ENCODE peak calls at places on chromosomes 6 and 20, in ten cellular contexts. C is brain microvascular endothelial cell; O is mammary epithelial cell; Q is stomach; U is CD8-positive, alpha-beta memory T cell; R is breast epithelium; X is dorsolateral prefrontal cortex; J is tibial artery; V is PC-9; G is A673. B is an unnamed sample.

GRCh38 chr6:139406577-139407343 is 32.3 kb upstream of the CITED2 start:
- DNase-seq in C (no peak), O (no peak), Q (no peak), U (no peak), R (no peak), X (no peak), J (no peak), V (peak), G (no peak), B (no peak)

GRCh38 chr6:157879873-157880254 is 56.8 kb downstream of the SNX9 start:
- DNase-seq in C (no peak), O (no peak), Q (no peak), U (no peak), R (no peak), X (no peak), J (no peak), V (no peak), G (no peak), B (no peak)

GRCh38 chr6:1503811-1504210 is 105.9 kb upstream of the FOXC1 start:
- DNase-seq in C (no peak), O (no peak), Q (no peak), U (no peak), R (no peak), X (no peak), J (no peak), V (no peak), G (no peak), B (no peak)

GRCh38 chr6:83815631-83816030 is 37.5 kb upstream of the RIPPLY2 start:
- DNase-seq in C (peak), O (peak), Q (no peak), U (no peak), R (no peak), X (no peak), J (no peak), V (peak), G (peak), B (no peak)

GRCh38 chr20:3010985-3011723 is 32.3 kb upstream of the GNRH2 start:
- DNase-seq in C (peak), O (peak), Q (no peak), U (no peak), R (no peak), X (no peak), J (no peak), V (no peak), G (no peak), B (no peak)

GRCh38 chr6:156434795-156435190 is 342.4 kb upstream of the ARID1B start:
- DNase-seq in C (no peak), O (no peak), Q (no peak), U (no peak), R (no peak), X (no peak), J (no peak), V (no peak), G (no peak), B (no peak)

GRCh38 chr6:8881663-8882062 is 446.3 kb upstream of the SLC35B3 start:
- DNase-seq in C (no peak), O (no peak), Q (no peak), U (no peak), R (no peak), X (no peak), J (no peak), V (no peak), G (no peak), B (no peak)

GRCh38 chr6:14086701-14087100 is 30.9 kb upstream of the CD83 start:
- DNase-seq in C (no peak), O (no peak), Q (no peak), U (no peak), R (no peak), X (no peak), J (no peak), V (no peak), G (no peak), B (no peak)

GRCh38 chr20:44431502-44432234 is 44.0 kb upstream of the TTPAL start:
- DNase-seq in C (no peak), O (no peak), Q (no peak), U (no peak), R (no peak), X (no peak), J (no peak), V (no peak), G (no peak), B (no peak)

GRCh38 chr6:18457065-18457817 is 70.1 kb downstream of the RNF144B start:
- DNase-seq in C (peak), O (peak), Q (no peak), U (no peak), R (no peak), X (no peak), J (no peak), V (no peak), G (no peak), B (no peak)

GRCh38 chr20:51750037-51750769 is 18.0 kb downstream of the ATP9A start:
- DNase-seq in C (peak), O (peak), Q (peak), U (no peak), R (peak), X (peak), J (peak), V (peak), G (no peak), B (no peak)

GRCh38 chr20:63775096-63775978 is 35.8 kb downstream of the SLC2A4RG start:
- DNase-seq in C (peak), O (no peak), Q (no peak), U (peak), R (no peak), X (peak), J (no peak), V (no peak), G (peak), B (peak)

GRCh38 chr6:26251354-26252081 is 113.5 kb upstream of the BTN3A2 start:
- DNase-seq in C (peak), O (peak), Q (peak), U (peak), R (no peak), X (no peak), J (no peak), V (no peak), G (peak), B (no peak)

GRCh38 chr6:40931927-40932326 is 107.1 kb downstream of the UNC5CL start:
- DNase-seq in C (no peak), O (peak), Q (no peak), U (no peak), R (no peak), X (no peak), J (no peak), V (no peak), G (no peak), B (no peak)

GRCh38 chr6:108671790-108672189 is 111.1 kb downstream of the FOXO3 start:
- DNase-seq in C (no peak), O (no peak), Q (no peak), U (no peak), R (no peak), X (no peak), J (no peak), V (no peak), G (no peak), B (no peak)

DNA sequence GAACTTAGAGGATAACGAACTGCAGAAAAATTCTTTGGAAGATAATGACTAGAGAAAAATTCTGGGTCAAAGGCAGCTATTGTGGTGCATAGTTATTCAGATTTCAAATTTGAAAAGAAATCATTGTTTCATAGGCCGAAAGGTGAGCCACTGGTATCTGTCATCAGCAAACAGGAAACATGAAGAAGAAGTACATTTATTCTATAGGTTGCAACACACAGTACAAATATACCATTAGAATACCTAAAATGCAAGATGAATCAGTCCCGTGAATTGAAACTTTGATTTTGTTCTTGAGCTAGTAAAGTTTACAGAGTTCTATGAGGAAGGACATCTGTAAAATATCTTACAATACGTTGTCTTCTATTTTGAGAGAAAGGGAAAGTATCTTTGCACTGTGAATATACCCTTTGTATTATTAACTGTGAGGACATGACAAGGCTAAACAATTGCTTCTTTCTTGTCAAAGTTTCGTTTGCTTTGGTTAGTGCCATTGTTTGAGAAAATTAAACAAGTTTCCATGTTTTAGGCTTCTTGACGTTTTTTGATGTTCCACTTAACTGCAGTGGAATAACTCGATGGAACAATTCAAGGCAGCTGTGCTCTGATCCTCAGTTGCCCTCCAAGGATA is 84.7 kb downstream of the HDGFL1 start:
- DNase-seq in C (no peak), O (peak), Q (no peak), U (no peak), R (no peak), X (no peak), J (no peak), V (no peak), G (no peak), B (no peak)
- H3K27ac ChIP-seq in C (no peak), O (peak), Q (no peak), U (no peak), R (peak), X (peak), J (no peak), V (no peak), G (no peak), B (peak)

GRCh38 chr20:61162506-61162905 is 89.6 kb upstream of the CDH4 start:
- DNase-seq in C (no peak), O (no peak), Q (no peak), U (no peak), R (no peak), X (no peak), J (no peak), V (no peak), G (peak), B (no peak)
- H3K27ac ChIP-seq in C (no peak), O (no peak), Q (no peak), U (no peak), R (no peak), X (no peak), J (no peak), V (no peak), G (no peak), B (peak)

DNA sequence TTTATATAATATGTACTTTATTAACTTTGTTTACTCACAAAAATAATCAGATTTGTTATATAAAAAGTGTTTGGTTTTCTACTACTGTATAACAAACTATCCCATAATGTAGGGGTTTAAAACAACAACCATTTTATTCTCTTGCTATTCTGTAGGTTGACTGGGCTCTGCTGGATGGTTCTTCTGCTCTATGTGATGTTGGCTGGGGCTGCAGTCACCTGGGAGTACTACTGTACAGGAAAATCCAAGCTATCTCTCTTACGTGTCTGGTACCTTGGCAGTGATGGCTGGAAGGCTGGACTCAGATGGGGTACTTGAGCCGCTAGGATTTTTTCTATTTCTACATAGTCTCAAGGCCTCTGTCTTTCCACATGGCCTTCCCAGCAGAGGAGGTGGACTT is 44.0 kb upstream of the UBR2 start:
- DNase-seq in C (no peak), O (no peak), Q (no peak), U (no peak), R (no peak), X (no peak), J (no peak), V (no peak), G (no peak), B (no peak)
- H3K27ac ChIP-seq in C (no peak), O (no peak), Q (no peak), U (no peak), R (no peak), X (no peak), J (no peak), V (peak), G (no peak), B (no peak)

DNA sequence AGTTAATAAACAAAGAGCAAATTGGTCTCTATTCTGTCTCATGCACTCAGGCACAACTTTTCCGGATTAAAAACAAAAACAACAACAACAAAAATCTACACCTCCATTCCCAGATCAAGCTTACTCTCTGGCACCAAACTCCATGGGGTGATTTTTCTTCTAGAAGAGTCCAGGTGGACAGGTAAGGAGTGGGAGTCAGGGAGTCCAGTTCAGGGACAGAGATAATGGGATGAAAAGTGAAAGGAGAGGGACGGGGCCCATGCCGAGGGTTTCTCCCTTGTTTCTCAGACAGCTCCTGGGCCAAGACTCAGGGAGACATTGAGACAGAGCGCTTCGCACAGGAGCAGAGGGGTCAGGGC is 437 bp upstream of the HLA-A start:
- DNase-seq in C (no peak), O (no peak), Q (no peak), U (no peak), R (no peak), X (no peak), J (no peak), V (no peak), G (no peak), B (no peak)
- H3K27ac ChIP-seq in C (peak), O (peak), Q (peak), U (peak), R (peak), X (peak), J (peak), V (no peak), G (peak), B (peak)

GRCh38 chr6:134515976-134516375 is 198.1 kb upstream of the SGK1 start:
- DNase-seq in C (no peak), O (no peak), Q (no peak), U (no peak), R (no peak), X (no peak), J (no peak), V (no peak), G (no peak), B (no peak)
- H3K27ac ChIP-seq in C (no peak), O (no peak), Q (no peak), U (no peak), R (no peak), X (no peak), J (no peak), V (no peak), G (peak), B (no peak)

B was measured in caudate nucleus.